ENCODE peak calls at places on chromosomes 16 and 17, in nine cellular contexts. One of them, this sample, is unnamed.

GRCh38 chr17:81328925-81329278 is 33.8 kb upstream of the SLC38A10 start:
- DNase-seq in ovary: peak
- DNase-seq in ascending aorta: no peak
- DNase-seq in fibroblast of lung: peak
- DNase-seq in astrocyte of the spinal cord: no peak
- DNase-seq in endothelial cell of umbilical vein: no peak
- DNase-seq in psoas muscle: no peak
- DNase-seq in Peyer's patch: no peak
- DNase-seq in body of pancreas: no peak
- DNase-seq in this sample: no peak

GRCh38 chr17:32659419-32659842 is 172.6 kb downstream of the CDK5R1 start:
- DNase-seq in ovary: peak
- DNase-seq in ascending aorta: peak
- DNase-seq in fibroblast of lung: peak
- DNase-seq in astrocyte of the spinal cord: peak
- DNase-seq in endothelial cell of umbilical vein: peak
- DNase-seq in psoas muscle: peak
- DNase-seq in Peyer's patch: peak
- DNase-seq in body of pancreas: peak
- DNase-seq in this sample: peak

GRCh38 chr17:30263552-30264333 is 28.0 kb downstream of the BLMH start:
- DNase-seq in ovary: no peak
- DNase-seq in ascending aorta: peak
- DNase-seq in fibroblast of lung: no peak
- DNase-seq in astrocyte of the spinal cord: peak
- DNase-seq in endothelial cell of umbilical vein: peak
- DNase-seq in psoas muscle: no peak
- DNase-seq in Peyer's patch: no peak
- DNase-seq in body of pancreas: peak
- DNase-seq in this sample: no peak

GRCh38 chr17:15406081-15406480 is 61.3 kb downstream of the CDRT4 start:
- DNase-seq in ovary: no peak
- DNase-seq in ascending aorta: no peak
- DNase-seq in fibroblast of lung: no peak
- DNase-seq in astrocyte of the spinal cord: no peak
- DNase-seq in endothelial cell of umbilical vein: peak
- DNase-seq in psoas muscle: no peak
- DNase-seq in Peyer's patch: no peak
- DNase-seq in body of pancreas: no peak
- DNase-seq in this sample: no peak

GRCh38 chr16:6148361-6148760 is 1050.8 kb upstream of the EEF2KMT start:
- DNase-seq in ovary: no peak
- DNase-seq in ascending aorta: no peak
- DNase-seq in fibroblast of lung: no peak
- DNase-seq in astrocyte of the spinal cord: no peak
- DNase-seq in endothelial cell of umbilical vein: no peak
- DNase-seq in psoas muscle: no peak
- DNase-seq in Peyer's patch: no peak
- DNase-seq in body of pancreas: no peak
- DNase-seq in this sample: no peak

GRCh38 chr17:81456798-81457197 is 55.8 kb downstream of the ACTG1 start:
- DNase-seq in ovary: no peak
- DNase-seq in ascending aorta: no peak
- DNase-seq in fibroblast of lung: no peak
- DNase-seq in astrocyte of the spinal cord: peak
- DNase-seq in endothelial cell of umbilical vein: peak
- DNase-seq in psoas muscle: no peak
- DNase-seq in Peyer's patch: no peak
- DNase-seq in body of pancreas: peak
- DNase-seq in this sample: no peak

GRCh38 chr17:42846594-42847280 is 2.4 kb downstream of the AOC2 start:
- DNase-seq in ovary: no peak
- DNase-seq in ascending aorta: no peak
- DNase-seq in fibroblast of lung: peak
- DNase-seq in astrocyte of the spinal cord: peak
- DNase-seq in endothelial cell of umbilical vein: no peak
- DNase-seq in psoas muscle: peak
- DNase-seq in Peyer's patch: no peak
- DNase-seq in body of pancreas: no peak
- DNase-seq in this sample: no peak

GRCh38 chr17:50064253-50064991 is 8.5 kb downstream of the ITGA3 start:
- DNase-seq in ovary: peak
- DNase-seq in ascending aorta: peak
- DNase-seq in fibroblast of lung: peak
- DNase-seq in astrocyte of the spinal cord: peak
- DNase-seq in endothelial cell of umbilical vein: peak
- DNase-seq in psoas muscle: peak
- DNase-seq in Peyer's patch: no peak
- DNase-seq in body of pancreas: no peak
- DNase-seq in this sample: peak

GRCh38 chr16:58027341-58028167 is 2.0 kb downstream of the MMP15 start:
- DNase-seq in ovary: no peak
- DNase-seq in ascending aorta: no peak
- DNase-seq in fibroblast of lung: peak
- DNase-seq in astrocyte of the spinal cord: no peak
- DNase-seq in endothelial cell of umbilical vein: no peak
- DNase-seq in psoas muscle: peak
- DNase-seq in Peyer's patch: peak
- DNase-seq in body of pancreas: peak
- DNase-seq in this sample: no peak

GRCh38 chr17:40735016-40735415 is 20.1 kb downstream of the KRT25 start:
- DNase-seq in ovary: no peak
- DNase-seq in ascending aorta: no peak
- DNase-seq in fibroblast of lung: no peak
- DNase-seq in astrocyte of the spinal cord: no peak
- DNase-seq in endothelial cell of umbilical vein: no peak
- DNase-seq in psoas muscle: no peak
- DNase-seq in Peyer's patch: no peak
- DNase-seq in body of pancreas: no peak
- DNase-seq in this sample: no peak

GRCh38 chr16:29675811-29676643 is 3.0 kb upstream of the QPRT start:
- DNase-seq in ovary: no peak
- DNase-seq in ascending aorta: no peak
- DNase-seq in fibroblast of lung: peak
- DNase-seq in astrocyte of the spinal cord: no peak
- DNase-seq in endothelial cell of umbilical vein: peak
- DNase-seq in psoas muscle: no peak
- DNase-seq in Peyer's patch: no peak
- DNase-seq in body of pancreas: no peak
- DNase-seq in this sample: no peak

GRCh38 chr16:58127634-58128033 is 1.5 kb downstream of the CFAP20 start:
- DNase-seq in ovary: no peak
- DNase-seq in ascending aorta: no peak
- DNase-seq in fibroblast of lung: no peak
- DNase-seq in astrocyte of the spinal cord: no peak
- DNase-seq in endothelial cell of umbilical vein: peak
- DNase-seq in psoas muscle: no peak
- DNase-seq in Peyer's patch: peak
- DNase-seq in body of pancreas: no peak
- DNase-seq in this sample: no peak

GRCh38 chr17:9987779-9988585 is 82.9 kb upstream of the RCVRN start:
- DNase-seq in ovary: no peak
- DNase-seq in ascending aorta: no peak
- DNase-seq in fibroblast of lung: peak
- DNase-seq in astrocyte of the spinal cord: no peak
- DNase-seq in endothelial cell of umbilical vein: no peak
- DNase-seq in psoas muscle: peak
- DNase-seq in Peyer's patch: no peak
- DNase-seq in body of pancreas: peak
- DNase-seq in this sample: no peak

GRCh38 chr17:66038125-66038524 is 153.8 kb downstream of the CEP112 start:
- DNase-seq in ovary: no peak
- DNase-seq in ascending aorta: no peak
- DNase-seq in fibroblast of lung: no peak
- DNase-seq in astrocyte of the spinal cord: no peak
- DNase-seq in endothelial cell of umbilical vein: no peak
- DNase-seq in psoas muscle: no peak
- DNase-seq in Peyer's patch: no peak
- DNase-seq in body of pancreas: no peak
- DNase-seq in this sample: no peak

GRCh38 chr17:66044083-66044482 is 147.8 kb downstream of the CEP112 start:
- DNase-seq in ovary: no peak
- DNase-seq in ascending aorta: no peak
- DNase-seq in fibroblast of lung: no peak
- DNase-seq in astrocyte of the spinal cord: no peak
- DNase-seq in endothelial cell of umbilical vein: no peak
- DNase-seq in psoas muscle: no peak
- DNase-seq in Peyer's patch: no peak
- DNase-seq in body of pancreas: no peak
- DNase-seq in this sample: no peak

GRCh38 chr17:66043419-66043818 is 148.5 kb downstream of the CEP112 start:
- DNase-seq in ovary: no peak
- DNase-seq in ascending aorta: no peak
- DNase-seq in fibroblast of lung: peak
- DNase-seq in astrocyte of the spinal cord: no peak
- DNase-seq in endothelial cell of umbilical vein: no peak
- DNase-seq in psoas muscle: no peak
- DNase-seq in Peyer's patch: no peak
- DNase-seq in body of pancreas: no peak
- DNase-seq in this sample: no peak

DNA sequence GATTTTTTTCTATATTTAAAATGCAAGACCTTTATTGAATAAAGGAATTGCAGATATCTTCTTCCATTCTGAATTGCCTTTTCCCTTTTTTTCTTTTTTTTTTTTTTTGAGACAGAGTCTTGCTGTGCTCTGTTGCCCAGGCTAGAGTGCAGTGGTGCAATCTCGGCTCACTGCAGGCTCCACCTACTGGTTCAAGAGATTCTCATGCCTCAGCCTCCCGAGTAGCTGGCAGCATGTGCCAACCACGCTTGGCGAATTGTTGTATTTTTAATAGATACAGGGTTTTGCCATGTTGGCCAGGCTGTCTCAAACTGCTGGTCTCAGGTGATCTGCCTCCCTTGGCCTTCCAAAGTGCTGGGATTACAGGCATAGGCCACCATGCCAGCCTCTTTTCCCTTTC is 151.5 kb downstream of the CEP112 start:
- DNase-seq in ovary: no peak
- DNase-seq in ascending aorta: no peak
- DNase-seq in fibroblast of lung: no peak
- DNase-seq in astrocyte of the spinal cord: no peak
- DNase-seq in endothelial cell of umbilical vein: no peak
- DNase-seq in psoas muscle: no peak
- DNase-seq in Peyer's patch: no peak
- DNase-seq in body of pancreas: no peak
- DNase-seq in this sample: no peak
- TF ChIP-seq CTCF in ovary: no peak
- TF ChIP-seq CTCF in ascending aorta: no peak
- TF ChIP-seq CTCF in fibroblast of lung: no peak
- TF ChIP-seq CTCF in astrocyte of the spinal cord: no peak
- TF ChIP-seq CTCF in endothelial cell of umbilical vein: no peak
- TF ChIP-seq CTCF in psoas muscle: peak
- TF ChIP-seq CTCF in Peyer's patch: no peak
- TF ChIP-seq CTCF in body of pancreas: no peak
- TF ChIP-seq CTCF in this sample: no peak

DNA sequence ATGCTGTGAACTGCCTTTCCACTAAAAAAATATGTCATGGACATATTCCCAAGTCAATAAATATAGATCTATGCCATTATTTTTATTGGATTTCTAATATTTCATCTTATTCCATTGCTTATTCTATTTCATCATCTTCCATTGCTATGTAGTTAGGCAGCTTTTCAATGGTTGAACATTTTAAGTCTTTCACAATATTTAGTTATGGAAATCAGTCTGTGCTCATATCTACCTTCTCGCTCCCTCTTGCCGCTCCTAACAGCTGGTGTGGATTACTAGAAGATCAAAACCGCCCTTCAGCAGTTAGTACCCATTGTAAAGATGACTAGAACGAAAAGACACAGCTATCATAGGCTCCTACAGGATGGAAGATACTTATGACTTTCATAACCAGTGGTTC is 468.3 kb upstream of the GOT2 start:
- DNase-seq in ovary: no peak
- DNase-seq in ascending aorta: no peak
- DNase-seq in fibroblast of lung: no peak
- DNase-seq in astrocyte of the spinal cord: no peak
- DNase-seq in endothelial cell of umbilical vein: no peak
- DNase-seq in psoas muscle: no peak
- DNase-seq in Peyer's patch: no peak
- DNase-seq in body of pancreas: no peak
- DNase-seq in this sample: no peak
- H3K4me3 ChIP-seq in ovary: no peak
- H3K4me3 ChIP-seq in ascending aorta: no peak
- H3K4me3 ChIP-seq in fibroblast of lung: no peak
- H3K4me3 ChIP-seq in astrocyte of the spinal cord: no peak
- H3K4me3 ChIP-seq in endothelial cell of umbilical vein: no peak
- H3K4me3 ChIP-seq in psoas muscle: no peak
- H3K4me3 ChIP-seq in Peyer's patch: no peak
- H3K4me3 ChIP-seq in body of pancreas: no peak
- H3K4me3 ChIP-seq in this sample: no peak

DNA sequence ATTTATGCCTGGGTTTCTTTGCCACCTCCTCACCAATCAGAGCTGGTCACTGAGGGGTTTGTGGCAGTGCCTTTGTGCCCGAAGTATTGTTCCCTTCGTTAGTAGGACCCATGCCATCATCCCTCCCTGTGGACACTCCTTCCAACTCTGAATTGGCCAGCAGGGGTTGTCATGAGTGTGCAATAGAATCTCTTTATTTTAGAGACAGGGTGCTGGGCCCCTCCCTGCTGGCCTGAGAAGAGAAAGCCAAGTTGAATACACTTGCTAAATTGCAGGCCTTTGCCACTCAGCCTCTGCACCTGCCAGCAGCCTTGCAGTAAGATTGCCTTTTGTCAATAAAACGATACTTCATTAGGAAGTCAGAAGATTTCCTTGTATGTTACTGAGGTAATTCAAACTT is 40.7 kb upstream of the SLC12A3 start:
- DNase-seq in ovary: no peak
- DNase-seq in ascending aorta: no peak
- DNase-seq in fibroblast of lung: no peak
- DNase-seq in astrocyte of the spinal cord: peak
- DNase-seq in endothelial cell of umbilical vein: no peak
- DNase-seq in psoas muscle: no peak
- DNase-seq in Peyer's patch: no peak
- DNase-seq in body of pancreas: peak
- DNase-seq in this sample: no peak
- TF ChIP-seq CTCF in ovary: no peak
- TF ChIP-seq CTCF in ascending aorta: no peak
- TF ChIP-seq CTCF in fibroblast of lung: no peak
- TF ChIP-seq CTCF in astrocyte of the spinal cord: peak
- TF ChIP-seq CTCF in endothelial cell of umbilical vein: no peak
- TF ChIP-seq CTCF in psoas muscle: no peak
- TF ChIP-seq CTCF in Peyer's patch: no peak
- TF ChIP-seq CTCF in body of pancreas: no peak
- TF ChIP-seq CTCF in this sample: peak

GRCh38 chr17:79779088-79779529 is 1.2 kb downstream of the CBX2 start:
- DNase-seq in ovary: no peak
- DNase-seq in ascending aorta: no peak
- DNase-seq in fibroblast of lung: no peak
- DNase-seq in astrocyte of the spinal cord: no peak
- DNase-seq in endothelial cell of umbilical vein: no peak
- DNase-seq in psoas muscle: no peak
- DNase-seq in Peyer's patch: no peak
- DNase-seq in body of pancreas: no peak
- DNase-seq in this sample: no peak
- H3K4me3 ChIP-seq in ovary: no peak
- H3K4me3 ChIP-seq in ascending aorta: no peak
- H3K4me3 ChIP-seq in fibroblast of lung: peak
- H3K4me3 ChIP-seq in astrocyte of the spinal cord: peak
- H3K4me3 ChIP-seq in endothelial cell of umbilical vein: peak
- H3K4me3 ChIP-seq in psoas muscle: peak
- H3K4me3 ChIP-seq in Peyer's patch: no peak
- H3K4me3 ChIP-seq in body of pancreas: no peak
- H3K4me3 ChIP-seq in this sample: peak

GRCh38 chr17:27747462-27748359 is 52.6 kb downstream of the NOS2 start:
- DNase-seq in ovary: no peak
- DNase-seq in ascending aorta: no peak
- DNase-seq in fibroblast of lung: no peak
- DNase-seq in astrocyte of the spinal cord: no peak
- DNase-seq in endothelial cell of umbilical vein: no peak
- DNase-seq in psoas muscle: no peak
- DNase-seq in Peyer's patch: no peak
- DNase-seq in body of pancreas: no peak
- DNase-seq in this sample: no peak
- TF ChIP-seq CTCF in ovary: no peak
- TF ChIP-seq CTCF in ascending aorta: no peak
- TF ChIP-seq CTCF in fibroblast of lung: peak
- TF ChIP-seq CTCF in astrocyte of the spinal cord: peak
- TF ChIP-seq CTCF in endothelial cell of umbilical vein: peak
- TF ChIP-seq CTCF in psoas muscle: no peak
- TF ChIP-seq CTCF in Peyer's patch: no peak
- TF ChIP-seq CTCF in body of pancreas: no peak
- TF ChIP-seq CTCF in this sample: peak

This sample was measured in astrocyte of the cerebellum.